ENCODE peak calls at places on chromosomes 5 and 9, in nine cellular contexts. T is AG09319, K is GM23248, M is putamen, P is T-helper 17 cell, C is H54, A is kidney tubule cell, Y is germinal center, B is WTC11. G is an unnamed sample.
A peak's percentile ranks its signal among the peaks of the same experiment; 100 is the strongest.

GRCh38 chr5:39780341-39780740 is 355.6 kb upstream of the DAB2 start:
- DNase-seq in T (no peak), K (peak; percentile 52), M (no peak), P (no peak), C (no peak), A (peak; percentile 4), Y (no peak), B (no peak), G (no peak)

GRCh38 chr9:121839726-121840500 is 188.5 kb downstream of the DAB2IP start:
- DNase-seq in T (no peak), K (no peak), M (peak; percentile 69), P (no peak), C (no peak), A (no peak), Y (no peak), B (no peak), G (no peak)

GRCh38 chr5:143268388-143268787 is 135.1 kb downstream of the NR3C1 start:
- DNase-seq in T (no peak), K (no peak), M (no peak), P (no peak), C (no peak), A (no peak), Y (no peak), B (no peak), G (no peak)

GRCh38 chr9:86771391-86771790 is 175.9 kb downstream of the GAS1 start:
- DNase-seq in T (no peak), K (no peak), M (no peak), P (no peak), C (no peak), A (no peak), Y (no peak), B (no peak), G (no peak)

GRCh38 chr5:16885635-16886365 is 50.3 kb downstream of the MYO10 start:
- DNase-seq in T (no peak), K (no peak), M (no peak), P (no peak), C (no peak), A (no peak), Y (no peak), B (no peak), G (no peak)

GRCh38 chr9:136136127-136136445 is 17.4 kb upstream of the TMEM250 start:
- DNase-seq in T (no peak), K (no peak), M (no peak), P (no peak), C (no peak), A (no peak), Y (no peak), B (no peak), G (no peak)

GRCh38 chr9:31089822-31090221 is 1294.6 kb upstream of the ACO1 start:
- DNase-seq in T (no peak), K (peak; percentile 4), M (no peak), P (no peak), C (no peak), A (peak; percentile 89), Y (no peak), B (no peak), G (no peak)

GRCh38 chr9:88993327-88993726 is 2.1 kb downstream of the S1PR3 start:
- DNase-seq in T (no peak), K (no peak), M (no peak), P (no peak), C (no peak), A (no peak), Y (no peak), B (no peak), G (no peak)

GRCh38 chr5:96321371-96321770 is 111.7 kb downstream of the PCSK1 start:
- DNase-seq in T (no peak), K (peak; percentile 74), M (no peak), P (no peak), C (no peak), A (no peak), Y (no peak), B (no peak), G (no peak)

GRCh38 chr5:175797521-175798038 is 73.8 kb upstream of the CPLX2 start:
- DNase-seq in T (no peak), K (no peak), M (peak; percentile 69), P (no peak), C (no peak), A (no peak), Y (no peak), B (peak; percentile 68), G (peak; percentile 67)

GRCh38 chr5:156456857-156457256 is 129.9 kb downstream of the SGCD start:
- DNase-seq in T (no peak), K (no peak), M (no peak), P (no peak), C (no peak), A (no peak), Y (no peak), B (no peak), G (no peak)